ENCODE peak calls at places on chromosomes 11 and 22, in four cellular contexts. S is HL-60, J is K562, U is GM12878. A is an unnamed sample.

GRCh38 chr11:124740277-124740882 is 638 bp downstream of the NRGN start:
- DNase-seq in U (no peak), J (peak; percentile 45), S (peak; percentile 61), A (no peak)

GRCh38 chr22:43435851-43436535 is 24.2 kb downstream of the MPPED1 start:
- DNase-seq in U (no peak), S (no peak), J (no peak), A (no peak)

GRCh38 chr22:44895296-44896055 is 114.3 kb downstream of the PHF21B start:
- DNase-seq in J (no peak), S (no peak), U (no peak), A (no peak)

GRCh38 chr22:17597217-17597616 is 31.3 kb downstream of the ATP6V1E1 start:
- DNase-seq in U (no peak), S (no peak), J (no peak), A (no peak)

GRCh38 chr11:45778341-45778740 is 26.6 kb upstream of the SLC35C1 start:
- DNase-seq in S (no peak), U (no peak), J (no peak), A (no peak)

GRCh38 chr11:74592441-74593362 is at the start of gene POLD3:
- DNase-seq in S (peak; percentile 75), J (peak; percentile 90), U (peak; percentile 67), A (peak; percentile 67)

GRCh38 chr11:64376071-64376470 is 17.1 kb downstream of the RPS6KA4 start:
- DNase-seq in U (no peak), S (no peak), J (no peak), A (no peak)

GRCh38 chr11:12207384-12208150 is 97.2 kb downstream of the MICAL2 start:
- DNase-seq in J (no peak), S (no peak), U (no peak), A (no peak)

GRCh38 chr22:39230261-39231196 is 14.3 kb downstream of the PDGFB start:
- DNase-seq in J (no peak), S (no peak), U (no peak), A (no peak)

GRCh38 chr11:19382131-19382611 is 141.4 kb upstream of the E2F8 start:
- DNase-seq in J (no peak), S (no peak), U (no peak), A (no peak)
- TF ChIP-seq POLR2AphosphoS5 in J (no peak), S (no peak), U (no peak), A (no peak)

DNA sequence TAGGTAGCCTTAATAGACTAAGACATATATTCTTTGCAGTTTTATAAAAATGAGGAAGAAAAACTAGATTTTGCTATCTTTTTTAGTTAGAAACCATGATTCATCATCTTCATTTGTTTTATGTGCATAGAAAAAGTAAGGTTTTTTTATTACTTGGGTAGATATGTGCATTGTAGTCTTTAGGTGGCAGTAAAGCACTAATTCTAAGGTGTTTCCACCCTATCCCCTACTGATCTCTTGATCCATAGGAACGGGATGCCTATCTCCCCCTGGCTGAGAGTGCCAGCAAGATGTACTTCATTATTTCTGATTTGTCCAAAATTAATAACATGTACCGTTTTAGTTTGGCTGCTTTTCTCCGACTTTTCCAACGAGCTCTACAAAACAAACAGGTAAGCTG is 148.1 kb downstream of the DYNC2H1 start:
- DNase-seq in S (no peak), J (no peak), U (no peak), A (no peak)
- TF ChIP-seq SPI1 in S (no peak), J (no peak), U (no peak), A (no peak)

GRCh38 chr22:21942407-21942895 is 10.2 kb downstream of the PPM1F start:
- DNase-seq in U (no peak), S (no peak), J (no peak), A (no peak)
- TF ChIP-seq POLR2AphosphoS5 in U (no peak), S (no peak), J (no peak), A (no peak)

DNA sequence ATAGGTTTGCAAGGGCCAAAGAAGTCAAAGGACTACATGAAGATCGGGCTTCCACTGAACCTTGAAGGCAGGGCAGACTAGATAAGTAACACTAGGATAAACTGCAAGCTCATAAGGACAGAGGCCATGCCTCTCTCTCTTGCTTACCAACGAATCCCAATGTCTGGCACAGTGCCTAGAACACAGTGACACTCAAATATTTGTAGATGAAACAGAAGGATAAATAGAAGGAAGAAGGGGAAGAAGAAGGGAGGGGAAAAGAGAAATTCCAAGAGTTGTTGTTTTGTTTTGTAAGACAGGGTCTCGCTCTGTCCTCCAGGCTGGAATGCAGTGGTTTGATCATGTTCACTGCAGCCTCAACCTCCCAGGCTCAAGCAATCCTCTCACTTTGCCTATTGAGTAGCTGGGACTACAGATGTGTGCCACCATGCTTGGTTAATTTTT is 26.9 kb downstream of the SIK3 start:
- DNase-seq in J (no peak), S (no peak), U (no peak), A (no peak)
- TF ChIP-seq SPI1 in J (no peak), S (no peak), U (no peak), A (no peak)

DNA sequence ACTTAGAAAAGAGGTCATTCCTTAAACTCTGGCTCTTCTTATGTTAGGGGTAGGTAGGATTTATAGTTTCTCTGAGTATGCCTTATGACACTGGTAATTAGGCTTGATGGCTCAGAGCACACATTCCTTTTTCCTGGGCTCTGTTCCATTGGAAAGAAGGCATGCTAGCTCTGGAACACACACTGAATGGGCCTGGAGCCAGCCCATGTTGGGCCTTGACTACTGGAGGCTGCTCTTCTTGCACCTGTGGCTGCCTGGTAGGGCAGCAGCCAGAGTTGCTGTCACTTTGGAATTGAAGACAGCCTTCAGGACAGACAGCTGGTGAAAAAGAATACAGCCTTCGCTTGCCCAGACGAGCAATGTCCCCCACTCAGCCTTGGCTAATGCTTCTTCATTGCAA is 18.2 kb downstream of the MCAM start:
- DNase-seq in J (no peak), U (no peak), S (no peak), A (no peak)
- TF ChIP-seq POLR2AphosphoS5 in J (no peak), U (no peak), S (no peak), A (no peak)

DNA sequence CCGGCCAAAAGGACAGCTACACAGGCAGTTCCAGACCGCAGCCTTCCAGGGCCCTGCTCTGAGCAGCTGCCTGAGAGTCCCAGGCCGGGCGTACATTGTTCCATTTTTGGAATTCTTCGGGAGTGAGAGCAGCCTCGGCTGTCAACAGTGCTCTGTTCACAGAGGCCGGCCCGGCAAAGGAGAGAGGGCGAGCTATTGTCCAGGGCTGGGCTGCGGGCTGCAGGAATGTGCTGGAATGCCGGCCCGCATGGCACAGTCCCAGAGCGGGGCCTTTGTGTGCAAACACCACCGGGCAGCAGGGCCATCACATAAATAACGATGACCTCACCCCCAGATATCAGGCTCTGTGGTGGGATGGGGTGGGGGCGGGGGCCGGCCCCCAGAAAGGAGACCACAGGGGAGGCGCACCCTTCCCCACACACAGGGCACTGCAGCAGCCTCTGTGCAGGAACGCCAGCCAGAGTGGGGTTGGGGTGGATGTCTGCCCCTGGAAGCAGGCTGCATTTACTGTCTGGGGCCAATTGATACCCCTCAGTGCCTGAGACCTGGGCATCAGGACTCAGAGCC is 15.8 kb downstream of the LINC01488 start:
- DNase-seq in S (no peak), J (no peak), U (no peak), A (no peak)
- TF ChIP-seq SPI1 in S (no peak), J (no peak), U (no peak), A (no peak)

GRCh38 chr22:49950396-49950994 is 10.1 kb upstream of the PIM3 start:
- DNase-seq in J (no peak), S (no peak), U (no peak), A (no peak)
- TF ChIP-seq POLR2AphosphoS5 in J (no peak), S (no peak), U (no peak), A (no peak)

GRCh38 chr22:47063606-47064005 is 301.2 kb downstream of the TBC1D22A start:
- DNase-seq in U (no peak), S (no peak), J (no peak), A (no peak)

GRCh38 chr22:47063071-47063509 is 300.6 kb downstream of the TBC1D22A start:
- DNase-seq in U (no peak), J (no peak), S (no peak), A (no peak)

GRCh38 chr22:47065756-47066615 is 303.5 kb downstream of the TBC1D22A start:
- DNase-seq in S (no peak), U (no peak), J (no peak), A (no peak)

GRCh38 chr22:47064016-47064415 is 301.6 kb downstream of the TBC1D22A start:
- DNase-seq in U (no peak), S (no peak), J (no peak), A (no peak)

GRCh38 chr22:47064416-47064815 is 302.0 kb downstream of the TBC1D22A start:
- DNase-seq in J (no peak), U (no peak), S (no peak), A (no peak)
- TF ChIP-seq SPI1 in J (no peak), U (no peak), S (no peak), A (no peak)

A was measured in GM12891.